ENCODE peak calls at places on chromosomes 6 and 20, in four cellular contexts. S is OCI-LY7, J is upper lobe of left lung, I is ascending aorta. E is an unnamed sample.

GRCh38 chr6:99187429-99187828 is 162.0 kb downstream of the FAXC start:
- DNase-seq in S (no peak), J (no peak), I (no peak), E (no peak)

GRCh38 chr20:63643499-63643898 is 9.7 kb downstream of the STMN3 start:
- DNase-seq in S (no peak), J (no peak), I (no peak), E (no peak)

GRCh38 chr6:108168501-108168979 is 2.7 kb downstream of the NR2E1 start:
- DNase-seq in S (no peak), J (peak; percentile 28), I (no peak), E (no peak)

GRCh38 chr6:129233458-129234134 is 350.7 kb downstream of the LAMA2 start:
- DNase-seq in S (peak; percentile 51), J (no peak), I (no peak), E (no peak)

GRCh38 chr6:3707751-3708412 is 43.6 kb downstream of the PXDC1 start:
- DNase-seq in S (no peak), J (no peak), I (no peak), E (no peak)

GRCh38 chr6:144809120-144809519 is 524.0 kb downstream of the UTRN start:
- DNase-seq in S (no peak), J (no peak), I (no peak), E (no peak)

GRCh38 chr20:33969563-33969962 is 24.1 kb upstream of the RALY start:
- DNase-seq in S (no peak), J (no peak), I (no peak), E (no peak)

GRCh38 chr20:19692100-19692499 is 66.0 kb upstream of the RIN2 start:
- DNase-seq in S (no peak), J (no peak), I (no peak), E (no peak)

GRCh38 chr20:6008254-6008653 is 45.6 kb downstream of the LRRN4 start:
- DNase-seq in S (no peak), J (peak; percentile 82), I (peak; percentile 15), E (no peak)

GRCh38 chr6:25428758-25429317 is 149.7 kb downstream of the CARMIL1 start:
- DNase-seq in S (no peak), J (no peak), I (no peak), E (no peak)

GRCh38 chr6:18138906-18139305 is 16.0 kb downstream of the TPMT start:
- DNase-seq in S (no peak), J (no peak), I (no peak), E (no peak)

GRCh38 chr6:4610256-4610655 is 165.9 kb upstream of the CDYL start:
- DNase-seq in S (no peak), J (no peak), I (peak; percentile 18), E (peak; percentile 48)

GRCh38 chr20:17794400-17794799 is 94.6 kb downstream of the BANF2 start:
- DNase-seq in S (no peak), J (no peak), I (no peak), E (peak; percentile 76)

GRCh38 chr6:104784884-104785283 is 74.8 kb downstream of the HACE1 start:
- DNase-seq in S (no peak), J (no peak), I (no peak), E (no peak)

GRCh38 chr20:51888186-51888790 is 86.0 kb upstream of the SALL4 start:
- DNase-seq in S (no peak), J (no peak), I (no peak), E (no peak)

GRCh38 chr6:18100296-18100695 is 22.2 kb downstream of the NHLRC1 start:
- DNase-seq in S (no peak), J (no peak), I (no peak), E (no peak)

GRCh38 chr6:44072959-44073611 is 54.2 kb downstream of the MRPL14 start:
- DNase-seq in S (peak; percentile 94), J (peak; percentile 68), I (no peak), E (peak; percentile 78)

GRCh38 chr20:12395404-12396159 is 477.9 kb downstream of the BTBD3 start:
- DNase-seq in S (no peak), J (no peak), I (no peak), E (no peak)

GRCh38 chr6:46687619-46688097 is at the start of gene TDRD6:
- DNase-seq in S (no peak), J (no peak), I (no peak), E (no peak)

GRCh38 chr6:33849500-33850075 is 45.8 kb upstream of the MLN start:
- DNase-seq in S (no peak), J (no peak), I (no peak), E (no peak)

GRCh38 chr6:125639621-125640020 is 109.8 kb upstream of the HEY2 start:
- DNase-seq in S (no peak), J (no peak), I (no peak), E (no peak)
- H3K27ac ChIP-seq in S (no peak overlapping the region), J (no peak overlapping the region), I (no peak overlapping the region), E (no peak overlapping the region)

DNA sequence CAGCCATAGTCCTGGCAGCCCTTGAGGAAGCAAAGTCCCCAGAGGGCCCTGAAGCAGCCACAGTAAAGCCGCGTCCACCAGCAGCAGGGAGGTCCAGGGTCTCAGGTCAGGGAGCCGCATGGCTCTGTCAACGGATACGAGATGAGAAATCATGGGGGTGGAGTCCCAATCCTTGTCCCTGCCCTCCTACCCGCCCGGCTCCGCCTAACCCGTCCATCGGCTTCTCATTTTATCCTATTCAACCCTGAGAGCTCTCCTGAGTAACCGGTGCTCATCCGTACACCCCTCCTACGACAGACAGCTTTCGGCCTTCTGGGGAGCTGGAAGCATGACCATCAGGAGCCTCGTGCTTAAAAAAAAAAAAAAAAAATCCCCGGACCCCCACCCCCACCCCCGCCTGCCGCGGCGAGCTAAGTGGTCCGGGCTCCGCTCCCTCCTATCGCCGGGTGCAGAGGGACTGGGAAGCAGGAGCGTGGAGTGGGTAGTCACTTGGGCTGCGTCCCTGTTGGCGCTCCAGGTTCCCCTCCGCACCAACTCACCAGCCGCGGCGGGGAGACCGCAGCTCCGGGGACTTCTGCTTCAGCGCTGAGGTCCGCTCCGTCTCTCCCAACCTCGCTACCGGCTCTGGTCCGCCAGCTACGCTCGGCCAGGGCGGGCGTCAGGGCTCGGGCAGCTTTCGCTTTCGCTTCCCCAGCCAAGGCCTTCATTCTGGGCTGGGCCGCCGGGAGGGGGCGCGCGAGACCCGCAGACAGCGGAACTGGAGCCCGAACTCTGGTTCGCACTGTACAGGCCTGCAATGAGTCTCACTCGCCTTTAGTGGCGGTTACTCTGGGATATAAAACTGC is at the start of gene TAP2:
- DNase-seq in S (peak; percentile 96), J (peak; percentile 98), I (peak; percentile 84), E (peak; percentile 96)
- H3K4me1 ChIP-seq in S (peaks cover 55% of the 10 kb centered on the region), J (peaks cover 39% of the 10 kb centered on the region), I (no peaks in the 10 kb centered on the region), E (peaks cover 15% of the 10 kb centered on the region)

GRCh38 chr20:58006346-58007316 is 221.8 kb downstream of the ANKRD60 start:
- DNase-seq in S (no peak), J (no peak), I (no peak), E (peak; percentile 10)
- H3K27ac ChIP-seq in S (no peak overlapping the region), J (no peak overlapping the region), I (no peak overlapping the region), E (no peak overlapping the region)

GRCh38 chr6:166338854-166339253 is 3.5 kb downstream of the SFT2D1 start:
- DNase-seq in S (no peak), J (no peak), I (no peak), E (no peak)

GRCh38 chr6:166334878-166335277 is 7.5 kb downstream of the SFT2D1 start:
- DNase-seq in S (no peak), J (no peak), I (no peak), E (no peak)

GRCh38 chr6:166333172-166333995 is 9.0 kb downstream of the SFT2D1 start:
- DNase-seq in S (peak; percentile 55), J (no peak), I (no peak), E (no peak)

GRCh38 chr6:166335378-166336366 is 6.7 kb downstream of the SFT2D1 start:
- DNase-seq in S (no peak), J (no peak), I (no peak), E (no peak)

DNA sequence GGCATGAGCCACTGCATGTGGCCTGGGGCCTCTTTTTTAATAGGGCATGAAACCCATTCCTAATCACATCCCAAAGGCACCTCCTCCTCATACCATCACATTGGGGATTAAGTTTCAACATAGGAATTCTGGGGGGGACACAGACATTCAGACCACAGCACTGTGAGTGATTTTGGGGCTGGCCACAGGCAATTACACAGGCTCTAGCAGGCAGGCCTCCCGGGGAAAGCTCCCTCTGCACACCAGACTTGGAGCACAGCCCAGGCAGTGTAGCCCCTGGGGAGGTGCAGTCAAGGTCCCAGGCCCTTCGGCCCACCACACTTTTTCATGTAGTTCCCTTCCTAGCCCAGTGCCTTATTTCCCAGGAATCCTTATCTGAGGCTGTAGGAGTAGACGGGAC is 5.5 kb downstream of the SFT2D1 start:
- DNase-seq in S (no peak), J (no peak), I (no peak), E (no peak)
- H3K4me1 ChIP-seq in S (peaks cover 38% of the 10 kb centered on the region), J (peaks cover 61% of the 10 kb centered on the region), I (peaks cover 12% of the 10 kb centered on the region), E (peaks cover 13% of the 10 kb centered on the region)

GRCh38 chr6:160391419-160392116 is 43.4 kb downstream of the SLC22A3 start:
- DNase-seq in S (no peak), J (no peak), I (no peak), E (no peak)
- H3K27ac ChIP-seq in S (no peak overlapping the region), J (no peak overlapping the region), I (peak overlapping the region; percentile 60), E (no peak overlapping the region)

GRCh38 chr6:15522427-15522826 is 140.4 kb downstream of the DTNBP1 start:
- DNase-seq in S (no peak), J (no peak), I (no peak), E (peak; percentile 30)
- H3K4me1 ChIP-seq in S (no peaks in the 10 kb centered on the region), J (peaks cover 9% of the 10 kb centered on the region), I (no peaks in the 10 kb centered on the region), E (no peaks in the 10 kb centered on the region)

DNA sequence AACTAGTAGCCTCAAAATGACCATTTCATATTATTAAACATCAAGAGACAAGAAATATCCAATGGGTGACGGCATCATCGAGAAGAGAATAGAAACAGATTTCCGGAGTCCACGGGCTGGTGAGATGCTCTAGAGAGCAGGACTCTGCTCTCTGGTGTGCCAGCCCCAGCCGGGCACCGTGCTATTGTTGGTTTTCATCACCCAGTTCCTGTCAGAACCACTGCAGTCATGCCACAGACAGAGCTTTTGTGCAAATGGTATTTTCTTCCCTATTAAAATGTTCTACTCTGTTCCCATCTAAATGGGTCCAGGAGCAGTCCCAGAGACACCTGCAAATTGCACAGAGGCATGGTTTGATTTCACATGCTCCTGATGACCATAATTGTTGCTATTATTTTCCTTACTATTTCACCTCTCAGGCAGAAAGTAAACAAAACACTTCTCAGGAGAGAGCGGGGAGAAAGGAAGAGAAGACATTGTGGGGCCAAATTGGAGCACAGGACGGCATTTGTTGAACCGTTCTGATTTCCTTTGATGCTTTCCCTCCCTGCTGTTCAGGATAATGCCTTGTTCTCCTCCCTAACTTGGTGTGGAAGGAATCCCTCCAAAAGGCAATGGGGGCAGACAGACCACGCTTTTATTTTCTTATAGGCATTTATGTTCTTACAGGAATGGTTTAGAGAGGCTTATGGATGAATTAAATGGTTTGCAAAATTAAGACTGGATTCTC is 11.4 kb upstream of the RAMACL start:
- DNase-seq in S (no peak), J (no peak), I (no peak), E (no peak)
- H3K27ac ChIP-seq in S (no peak overlapping the region), J (peak overlapping the region; percentile 80), I (peak overlapping the region; percentile 45), E (peak overlapping the region; percentile 60)

E was measured in breast epithelium.